ENCODE peak calls at places on chromosome 18, in five cellular contexts. T, G, X, L and E are unnamed samples.

GRCh38 chr18:50131591-50131990 is 63.4 kb downstream of the MYO5B start:
- DNase-seq in T (peak), G (no peak), X (no peak), L (peak), E (no peak)

GRCh38 chr18:35040638-35040987 is 600 bp upstream of the MAPRE2 start:
- DNase-seq in T (no peak), G (no peak), X (no peak), L (no peak), E (no peak)

GRCh38 chr18:57210101-57210661 is 63.3 kb downstream of the BOD1L2 start:
- DNase-seq in T (peak), G (peak), X (no peak), L (no peak), E (peak)

GRCh38 chr18:32877371-32877770 is 104.5 kb upstream of the KLHL14 start:
- DNase-seq in T (no peak), G (no peak), X (no peak), L (no peak), E (no peak)

GRCh38 chr18:79926306-79926705 is 25.1 kb downstream of the SLC66A2 start:
- DNase-seq in T (no peak), G (no peak), X (no peak), L (no peak), E (no peak)

GRCh38 chr18:44839239-44839666 is 158.6 kb downstream of the SETBP1 start:
- DNase-seq in T (peak), G (peak), X (peak), L (peak), E (no peak)

GRCh38 chr18:14085770-14086458 is 46.3 kb downstream of the ZNF519 start:
- DNase-seq in T (no peak), G (no peak), X (no peak), L (no peak), E (no peak)

GRCh38 chr18:7723558-7723957 is 156.4 kb downstream of the PTPRM start:
- DNase-seq in T (no peak), G (no peak), X (no peak), L (no peak), E (no peak)

GRCh38 chr18:3869848-3870247 is 419.9 kb downstream of the TGIF1 start:
- DNase-seq in T (peak), G (peak), X (peak), L (no peak), E (no peak)

GRCh38 chr18:45167631-45168225 is 447.5 kb upstream of the SLC14A2 start:
- DNase-seq in T (peak), G (peak), X (no peak), L (no peak), E (no peak)

GRCh38 chr18:27899893-27900292 is 277.0 kb downstream of the CDH2 start:
- DNase-seq in T (no peak), G (no peak), X (no peak), L (no peak), E (no peak)

GRCh38 chr18:73991570-73991969 is 156.1 kb downstream of the FBXO15 start:
- DNase-seq in T (no peak), G (no peak), X (no peak), L (no peak), E (no peak)

GRCh38 chr18:75582406-75582821 is 154.9 kb upstream of the SMIM21 start:
- DNase-seq in T (peak), G (peak), X (no peak), L (no peak), E (no peak)

GRCh38 chr18:10923225-10923624 is 226.1 kb downstream of the PIEZO2 start:
- DNase-seq in T (no peak), G (peak), X (no peak), L (no peak), E (no peak)